ENCODE peak calls at places on chromosome 16, in ten cellular contexts. B, I, O, L, C, E, P, N, D and Q are unnamed samples.

GRCh38 chr16:69610356-69610755 is 44.6 kb downstream of the NFAT5 start:
- DNase-seq in I (no peak), E (no peak), P (no peak), O (no peak), L (no peak), N (no peak), B (no peak), C (no peak), D (no peak), Q (no peak)

GRCh38 chr16:58152246-58152868 is 23.2 kb upstream of the CFAP20 start:
- DNase-seq in I (no peak), C (no peak), B (no peak), P (no peak), E (no peak), N (no peak), O (no peak), D (no peak), L (no peak), Q (no peak)

GRCh38 chr16:87338155-87338765 is 21.1 kb upstream of the C16orf95 start:
- DNase-seq in N (no peak), E (no peak), C (no peak), B (no peak), I (no peak), O (no peak), D (no peak), L (no peak), P (no peak), Q (no peak)

GRCh38 chr16:19698480-19699465 is 19.3 kb downstream of the KNOP1 start:
- DNase-seq in D (no peak), N (peak), B (no peak), I (no peak), E (no peak), P (no peak), L (no peak), C (no peak), O (no peak), Q (peak)

GRCh38 chr16:10824111-10824893 is 5.7 kb upstream of the TVP23A start:
- DNase-seq in B (no peak), L (no peak), I (no peak), E (peak), C (no peak), N (no peak), O (no peak), P (no peak), D (no peak), Q (no peak)

GRCh38 chr16:3456374-3456773 is 12.9 kb downstream of the NAA60 start:
- DNase-seq in E (no peak), B (no peak), C (no peak), N (peak), O (no peak), P (peak), I (no peak), D (no peak), L (no peak), Q (peak)

GRCh38 chr16:31493506-31494125 is 10.7 kb downstream of the SLC5A2 start:
- DNase-seq in L (no peak), D (no peak), B (no peak), C (no peak), P (no peak), N (no peak), E (no peak), I (no peak), O (no peak), Q (no peak)

GRCh38 chr16:4116328-4117249 is at the start of gene ADCY9:
- DNase-seq in B (peak), C (peak), I (peak), E (peak), P (peak), D (peak), O (no peak), L (no peak), N (peak), Q (peak)

GRCh38 chr16:66081967-66082366 is 284.5 kb upstream of the CDH5 start:
- DNase-seq in B (no peak), O (no peak), C (no peak), E (no peak), I (no peak), N (peak), P (no peak), L (no peak), D (no peak), Q (no peak)

GRCh38 chr16:15507299-15507958 is 73.0 kb downstream of the BMERB1 start:
- DNase-seq in D (no peak), N (peak), P (no peak), C (no peak), L (no peak), O (no peak), I (no peak), E (no peak), B (no peak), Q (no peak)

GRCh38 chr16:74438492-74438979 is 17.3 kb upstream of the CLEC18B start:
- DNase-seq in N (no peak), P (no peak), B (no peak), C (no peak), D (no peak), I (no peak), O (no peak), L (no peak), E (no peak), Q (no peak)

GRCh38 chr16:50234771-50235556 is 31.4 kb upstream of the ADCY7 start:
- DNase-seq in B (no peak), L (no peak), N (peak), C (no peak), E (no peak), I (no peak), P (no peak), D (no peak), O (no peak), Q (no peak)

GRCh38 chr16:67185866-67186134 is 2.0 kb upstream of the MATCAP1 start:
- DNase-seq in L (no peak), D (no peak), C (no peak), E (no peak), P (no peak), O (no peak), B (no peak), I (no peak), N (no peak), Q (no peak)

GRCh38 chr16:10191096-10191495 is 8.9 kb upstream of the GRIN2A start:
- DNase-seq in I (no peak), O (no peak), L (no peak), P (no peak), B (no peak), C (no peak), D (no peak), E (no peak), N (no peak), Q (no peak)

GRCh38 chr16:30382398-30383015 is at the start of gene SEPTIN1:
- DNase-seq in L (no peak), C (peak), E (no peak), I (no peak), P (no peak), D (no peak), B (peak), O (no peak), N (no peak), Q (no peak)